ENCODE peak calls at places on chromosomes 5 and 9, in eight cellular contexts. F is HFF-Myc; P is naive thymus-derived CD8-positive, alpha-beta T cell; S is Ammon's horn; T is AG04450; Q is Peyer's patch; C is colonic mucosa; O is NCI-H2029. G is an unnamed sample.

GRCh38 chr5:10289353-10289752 is 18.3 kb downstream of the CMBL start:
- DNase-seq in P (no peak), F (no peak), T (no peak), C (peak), S (no peak), Q (peak), O (peak), G (no peak)

GRCh38 chr9:93092171-93092991 is 3.6 kb upstream of the CARD19 start:
- DNase-seq in Q (peak), F (no peak), P (no peak), S (no peak), C (peak), T (no peak), O (no peak), G (no peak)

GRCh38 chr5:143106175-143106574 is 297.3 kb downstream of the NR3C1 start:
- DNase-seq in T (no peak), F (peak), P (no peak), O (peak), S (peak), C (peak), Q (no peak), G (peak)

GRCh38 chr5:58773744-58774441 is 191.0 kb downstream of the RAB3C start:
- DNase-seq in Q (no peak), S (peak), T (no peak), F (no peak), O (no peak), C (no peak), P (no peak), G (no peak)

GRCh38 chr9:297104-297794 is 82.6 kb downstream of the DOCK8 start:
- DNase-seq in Q (peak), T (no peak), P (no peak), O (peak), F (no peak), C (peak), S (peak), G (no peak)

GRCh38 chr9:135819905-135820304 is 87.4 kb downstream of the CAMSAP1 start:
- DNase-seq in S (no peak), Q (no peak), O (no peak), C (no peak), P (no peak), T (no peak), F (no peak), G (no peak)

GRCh38 chr9:119368681-119369581 is at the start of gene BRINP1:
- DNase-seq in P (no peak), S (peak), F (no peak), Q (no peak), T (no peak), O (peak), C (peak), G (no peak)

GRCh38 chr5:132425009-132425937 is 55.8 kb downstream of the SLC22A5 start:
- DNase-seq in C (peak), P (peak), F (no peak), S (no peak), Q (peak), O (no peak), T (no peak), G (no peak)

GRCh38 chr5:59007460-59008063 is 424.7 kb downstream of the RAB3C start:
- DNase-seq in P (peak), Q (no peak), O (no peak), C (no peak), T (no peak), S (peak), F (no peak), G (no peak)

GRCh38 chr5:142924135-142924883 is 154.1 kb downstream of the ARHGAP26 start:
- DNase-seq in Q (no peak), S (no peak), T (no peak), F (no peak), C (no peak), P (no peak), O (no peak), G (no peak)

GRCh38 chr5:173178369-173178910 is 34.1 kb downstream of the BNIP1 start:
- DNase-seq in C (no peak), O (no peak), F (no peak), T (no peak), P (no peak), Q (no peak), S (no peak), G (no peak)

GRCh38 chr5:56686337-56687198 is 128.8 kb upstream of the MAP3K1 start:
- DNase-seq in O (no peak), S (no peak), F (no peak), C (no peak), T (no peak), P (no peak), Q (peak), G (no peak)

GRCh38 chr9:117825609-117826347 is 121.6 kb downstream of the TLR4 start:
- DNase-seq in T (no peak), C (no peak), S (peak), O (no peak), Q (peak), P (peak), F (no peak), G (no peak)

GRCh38 chr5:5116953-5117352 is 23.2 kb upstream of the ADAMTS16 start:
- DNase-seq in T (no peak), Q (no peak), F (no peak), S (no peak), P (no peak), C (no peak), O (no peak), G (no peak)

GRCh38 chr5:150428106-150428876 is 15.6 kb upstream of the CD74 start:
- DNase-seq in Q (peak), C (peak), O (no peak), T (no peak), S (peak), P (no peak), F (no peak), G (no peak)

GRCh38 chr9:21070171-21070571 is 7.6 kb downstream of the IFNB1 start:
- DNase-seq in P (no peak), O (no peak), Q (no peak), T (peak), C (no peak), S (peak), F (peak), G (peak)

GRCh38 chr5:137310051-137310730 is 188.9 kb downstream of the SPOCK1 start:
- DNase-seq in Q (no peak), T (peak), F (peak), C (no peak), S (no peak), P (no peak), O (no peak), G (peak)

GRCh38 chr5:172559004-172559932 is 81.8 kb upstream of the NEURL1B start:
- DNase-seq in O (no peak), F (peak), Q (peak), C (peak), P (no peak), S (no peak), T (peak), G (peak)

GRCh38 chr9:38032266-38032830 is 36.7 kb downstream of the SHB start:
- DNase-seq in S (no peak), O (no peak), P (no peak), Q (peak), F (no peak), C (peak), T (no peak), G (no peak)

GRCh38 chr5:127053049-127053448 is 20.3 kb downstream of the C5orf63 start:
- DNase-seq in C (no peak), T (no peak), O (peak), S (no peak), Q (no peak), F (no peak), P (no peak), G (no peak)

GRCh38 chr9:128713411-128713780 is 10.5 kb downstream of the ZDHHC12 start:
- DNase-seq in C (no peak), P (no peak), T (no peak), F (no peak), O (no peak), Q (no peak), S (no peak), G (no peak)

GRCh38 chr5:77770293-77771005 is 5.7 kb downstream of the TBCA start:
- DNase-seq in C (no peak), P (no peak), O (no peak), T (no peak), Q (no peak), S (no peak), F (no peak), G (no peak)

GRCh38 chr9:91395553-91396470 is 27.8 kb downstream of the NFIL3 start:
- DNase-seq in T (peak), Q (no peak), P (no peak), O (no peak), S (no peak), C (no peak), F (peak), G (no peak)

GRCh38 chr9:93461810-93462209 is 8.4 kb upstream of the FAM120AOS start:
- DNase-seq in C (no peak), F (no peak), T (no peak), Q (no peak), S (no peak), P (no peak), O (no peak), G (no peak)

GRCh38 chr5:41707853-41708603 is 162.2 kb downstream of the OXCT1 start:
- DNase-seq in T (peak), P (no peak), O (no peak), F (peak), S (no peak), Q (no peak), C (no peak), G (peak)

GRCh38 chr5:91027316-91027937 is 355.7 kb downstream of the ARRDC3 start:
- DNase-seq in S (no peak), C (no peak), P (no peak), Q (no peak), F (no peak), O (no peak), T (no peak), G (no peak)

GRCh38 chr9:93813687-93814560 is 141.2 kb downstream of the BARX1 start:
- DNase-seq in P (no peak), C (peak), F (no peak), S (no peak), Q (no peak), T (no peak), O (peak), G (no peak)

GRCh38 chr5:157564149-157564711 is 11.3 kb downstream of the ADAM19 start:
- DNase-seq in F (no peak), T (no peak), S (no peak), C (no peak), Q (no peak), O (no peak), P (no peak), G (no peak)

GRCh38 chr5:151181818-151182217 is 24.2 kb upstream of the ANXA6 start:
- DNase-seq in T (no peak), S (no peak), Q (no peak), C (no peak), F (no peak), O (no peak), P (no peak), G (no peak)

GRCh38 chr5:29148581-29148980 is 2044.9 kb upstream of the CDH6 start:
- DNase-seq in Q (no peak), C (no peak), F (no peak), O (no peak), P (no peak), T (no peak), S (no peak), G (no peak)

GRCh38 chr9:131714161-131714646 is 25.7 kb downstream of the RAPGEF1 start:
- DNase-seq in O (no peak), S (no peak), Q (no peak), C (no peak), F (no peak), T (peak), P (no peak), G (peak)

GRCh38 chr9:109934499-109935214 is 154.7 kb downstream of the PALM2AKAP2 start:
- DNase-seq in F (no peak), S (no peak), O (no peak), Q (no peak), P (no peak), T (no peak), C (no peak), G (peak)

GRCh38 chr5:145483211-145483610 is 351.9 kb downstream of the PRELID2 start:
- DNase-seq in S (no peak), O (no peak), P (no peak), C (no peak), Q (peak), F (peak), T (no peak), G (peak)

GRCh38 chr5:137679195-137679594 is 56.7 kb downstream of the KLHL3 start:
- DNase-seq in C (no peak), O (no peak), Q (no peak), P (no peak), T (no peak), S (no peak), F (no peak), G (no peak)

GRCh38 chr9:88258587-88258986 is 120.3 kb upstream of the SPATA31C2 start:
- DNase-seq in Q (no peak), O (no peak), T (no peak), S (peak), F (no peak), P (no peak), C (no peak), G (no peak)

GRCh38 chr5:131381792-131382191 is 117.9 kb downstream of the CDC42SE2 start:
- DNase-seq in T (no peak), Q (no peak), S (no peak), P (no peak), C (no peak), O (no peak), F (no peak), G (no peak)

GRCh38 chr9:13110766-13111400 is 168.6 kb downstream of the MPDZ start:
- DNase-seq in O (no peak), F (no peak), S (peak), C (no peak), Q (no peak), P (no peak), T (no peak), G (peak)

GRCh38 chr5:90802695-90803317 is 244.2 kb downstream of the ADGRV1 start:
- DNase-seq in C (peak), S (peak), O (peak), Q (no peak), T (no peak), P (peak), F (peak), G (peak)

GRCh38 chr5:60163762-60164161 is 270.2 kb upstream of the PDE4D start:
- DNase-seq in F (no peak), C (no peak), Q (no peak), T (no peak), P (no peak), S (no peak), O (no peak), G (no peak)

G was measured in GM04504.